ENCODE peak calls at places on chromosomes 4 and X, in ten cellular contexts. T is CD4-positive, alpha-beta memory T cell; C is upper lobe of right lung; R is brain microvascular endothelial cell; E is DND-41; G is CD4-positive, CD25-positive, alpha-beta regulatory T cell; Q is stomach; X is fibroblast of lung; P is tibial nerve; M is transverse colon. N is an unnamed sample.

GRCh38 chrX:49177338-49177833 is 5.7 kb downstream of the PLP2 start:
- DNase-seq in T (no peak), C (no peak), R (no peak), E (no peak), G (no peak), Q (no peak), X (no peak), P (no peak), M (no peak), N (no peak)

GRCh38 chrX:153669174-153669890 is 4.3 kb downstream of the PNCK start:
- DNase-seq in T (peak; percentile 36), C (peak; percentile 56), R (no peak), E (peak; percentile 44), G (peak; percentile 10), Q (no peak), X (no peak), P (no peak), M (no peak), N (no peak)

GRCh38 chr4:100340534-100341364 is 150.5 kb upstream of the DDIT4L start:
- DNase-seq in T (no peak), C (no peak), R (peak; percentile 31), E (no peak), G (no peak), Q (no peak), X (peak; percentile 56), P (no peak), M (no peak), N (peak; percentile 28)

GRCh38 chr4:26459054-26459755 is 31.1 kb downstream of the CCKAR start:
- DNase-seq in T (peak; percentile 53), C (no peak), R (no peak), E (peak; percentile 12), G (no peak), Q (no peak), X (peak; percentile 80), P (no peak), M (no peak), N (peak; percentile 18)

GRCh38 chr4:163166041-163166579 is 580 bp downstream of the NAF1 start:
- DNase-seq in T (peak; percentile 71), C (peak; percentile 83), R (peak; percentile 35), E (peak; percentile 62), G (peak; percentile 42), Q (peak; percentile 47), X (peak; percentile 51), P (peak; percentile 14), M (peak; percentile 47), N (peak; percentile 38)

GRCh38 chrX:46957299-46957698 is 45.1 kb downstream of the JADE3 start:
- DNase-seq in T (no peak), C (no peak), R (no peak), E (no peak), G (no peak), Q (no peak), X (no peak), P (no peak), M (no peak), N (no peak)

GRCh38 chrX:136191171-136191570 is 43.8 kb downstream of the FHL1 start:
- DNase-seq in T (no peak), C (no peak), R (no peak), E (no peak), G (no peak), Q (no peak), X (no peak), P (no peak), M (no peak), N (no peak)

GRCh38 chr4:128287159-128287870 is at the start of gene PGRMC2:
- DNase-seq in T (no peak), C (no peak), R (peak; percentile 24), E (no peak), G (no peak), Q (no peak), X (peak; percentile 44), P (no peak), M (peak; percentile 53), N (peak; percentile 23)

GRCh38 chr4:72418458-72418857 is 150.6 kb downstream of the ADAMTS3 start:
- DNase-seq in T (no peak), C (no peak), R (peak; percentile 80), E (no peak), G (no peak), Q (no peak), X (peak; percentile 77), P (no peak), M (no peak), N (no peak)

GRCh38 chrX:109049416-109049815 is 313.1 kb upstream of the IRS4 start:
- DNase-seq in T (no peak), C (no peak), R (no peak), E (no peak), G (no peak), Q (no peak), X (no peak), P (no peak), M (no peak), N (no peak)

GRCh38 chr4:142846729-142847606 is 867 bp upstream of the INPP4B start:
- DNase-seq in T (peak; percentile 78), C (no peak), R (no peak), E (peak; percentile 77), G (peak; percentile 59), Q (peak; percentile 58), X (peak; percentile 40), P (no peak), M (peak; percentile 71), N (no peak)

GRCh38 chrX:11435568-11435967 is 142.4 kb downstream of the AMELX start:
- DNase-seq in T (no peak), C (no peak), R (no peak), E (no peak), G (no peak), Q (no peak), X (peak; percentile 93), P (no peak), M (no peak), N (no peak)

GRCh38 chr4:125714845-125715244 is 400.1 kb downstream of the FAT4 start:
- DNase-seq in T (no peak), C (no peak), R (no peak), E (no peak), G (no peak), Q (no peak), X (no peak), P (no peak), M (no peak), N (no peak)

GRCh38 chr4:137193564-137193963 is 338.7 kb downstream of the PCDH18 start:
- DNase-seq in T (no peak), C (no peak), R (no peak), E (no peak), G (no peak), Q (no peak), X (no peak), P (no peak), M (no peak), N (no peak)

DNA sequence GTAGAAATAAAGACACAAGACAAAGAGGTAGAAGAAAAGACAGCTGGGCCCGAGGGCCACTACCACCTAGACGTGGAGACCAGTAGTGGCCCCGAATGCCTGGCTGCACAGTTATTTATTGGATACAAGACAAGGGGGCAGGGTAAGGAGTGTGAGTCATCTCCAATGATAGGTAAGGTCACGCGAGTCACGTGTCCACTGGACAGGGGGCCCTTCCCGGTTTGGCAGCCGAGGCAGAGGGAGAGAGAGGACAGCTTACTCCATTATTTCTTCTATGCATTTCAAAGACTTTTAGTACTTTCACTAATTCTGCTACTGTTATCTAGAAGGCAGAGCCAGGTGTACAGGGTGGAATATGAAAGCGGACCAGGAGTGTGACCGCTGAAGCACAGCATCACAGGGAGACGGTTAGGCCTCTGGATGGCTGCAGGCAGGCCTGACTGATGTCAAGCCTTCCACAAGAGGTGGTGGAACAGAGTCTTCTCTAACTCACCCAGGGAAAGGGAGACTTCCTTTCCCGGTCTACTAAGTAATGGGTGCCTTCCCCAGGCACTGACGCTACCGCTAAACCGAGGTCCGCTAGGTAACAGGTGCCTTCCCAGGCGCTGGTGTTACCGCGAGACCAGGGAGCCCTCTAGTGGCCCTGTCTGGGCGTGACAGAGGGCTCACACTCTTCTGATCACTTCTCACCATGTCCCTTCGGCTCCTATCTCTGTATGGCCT is 44.9 kb downstream of the ZBTB49 start:
- DNase-seq in T (peak; percentile 77), C (peak; percentile 80), R (peak; percentile 36), E (peak; percentile 62), G (peak; percentile 51), Q (peak; percentile 83), X (peak; percentile 34), P (no peak), M (peak; percentile 75), N (peak; percentile 24)
- H3K27ac ChIP-seq in T (no peak overlapping the region), C (no peak overlapping the region), R (no peak overlapping the region), E (no peak overlapping the region), G (no peak overlapping the region), Q (no peak overlapping the region), X (no peak overlapping the region), P (no peak overlapping the region), M (no peak overlapping the region), N (no peak overlapping the region)

DNA sequence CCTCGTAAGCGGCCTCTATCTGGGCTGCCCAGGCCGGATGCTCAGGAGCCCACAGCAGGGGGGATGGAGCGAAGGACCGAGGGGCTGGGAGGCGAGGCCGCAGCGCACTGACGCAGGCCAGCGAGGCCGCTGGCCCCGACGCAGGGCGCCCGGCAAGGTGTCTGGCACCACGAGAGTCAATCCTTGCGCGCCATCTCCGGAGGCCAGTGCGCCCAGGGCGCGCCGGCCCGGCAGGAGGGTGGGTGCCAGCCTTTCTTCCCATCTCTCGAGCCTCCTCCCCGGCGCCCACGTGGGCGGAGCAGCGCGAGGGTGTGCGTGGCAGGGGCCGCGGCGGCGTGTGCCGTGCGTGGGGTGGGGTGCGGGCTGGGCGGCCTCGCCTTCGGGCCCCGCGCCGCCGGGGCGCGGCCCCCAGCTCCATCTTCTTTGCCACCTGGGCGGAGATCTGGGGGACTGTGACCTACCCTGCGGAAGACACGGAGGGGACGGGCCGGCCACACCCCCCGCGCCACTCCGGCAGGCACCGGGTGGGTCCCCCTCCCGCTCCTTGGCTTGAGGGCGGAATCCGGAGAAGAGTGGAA is 916 bp downstream of the JAKMIP1 start:
- DNase-seq in T (peak; percentile 32), C (no peak), R (no peak), E (no peak), G (peak; percentile 54), Q (no peak), X (no peak), P (no peak), M (no peak), N (no peak)
- H3K4me3 ChIP-seq in T (no peak overlapping the region), C (peak overlapping the region; percentile 54), R (no peak overlapping the region), E (no peak overlapping the region), G (peak overlapping the region; percentile 73), Q (peak overlapping the region; percentile 50), X (no peak overlapping the region), P (peak overlapping the region; percentile 1), M (peak overlapping the region; percentile 34), N (no peak overlapping the region)

DNA sequence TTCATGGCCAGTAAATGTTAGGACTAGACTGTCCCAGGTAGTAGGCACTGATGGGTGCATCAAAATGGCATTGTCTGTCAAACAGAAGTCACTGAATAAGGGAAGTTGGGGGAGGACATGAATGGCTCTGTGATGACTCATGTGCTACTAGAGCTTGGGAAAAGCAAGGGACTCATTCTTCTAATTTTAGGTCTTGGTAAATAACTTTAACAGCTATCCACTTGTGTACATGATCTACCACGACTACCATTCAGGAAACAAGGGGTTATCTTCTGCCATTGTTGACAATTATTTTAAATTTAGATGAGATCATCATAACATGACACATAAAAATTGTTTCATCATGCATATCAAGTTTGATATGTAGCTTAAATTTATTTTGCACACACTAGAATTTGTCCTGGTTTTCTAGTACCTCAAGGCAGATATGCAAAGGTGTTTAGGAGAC is 6.3 kb downstream of the AREG start:
- DNase-seq in T (no peak), C (no peak), R (peak; percentile 67), E (no peak), G (no peak), Q (no peak), X (peak; percentile 70), P (no peak), M (no peak), N (peak; percentile 60)
- H3K27ac ChIP-seq in T (no peak overlapping the region), C (no peak overlapping the region), R (peak overlapping the region; percentile 77), E (no peak overlapping the region), G (no peak overlapping the region), Q (no peak overlapping the region), X (no peak overlapping the region), P (no peak overlapping the region), M (no peak overlapping the region), N (no peak overlapping the region)

GRCh38 chrX:23816179-23816578 is 33.2 kb downstream of the SAT1 start:
- DNase-seq in T (no peak), C (no peak), R (no peak), E (no peak), G (no peak), Q (no peak), X (no peak), P (no peak), M (no peak), N (no peak)
- H3K4me3 ChIP-seq in T (no peak overlapping the region), C (no peak overlapping the region), R (no peak overlapping the region), E (no peak overlapping the region), G (no peak overlapping the region), Q (no peak overlapping the region), X (no peak overlapping the region), P (no peak overlapping the region), M (no peak overlapping the region), N (no peak overlapping the region)